ENCODE peak calls at places on chromosome 5, in four cellular contexts. W is T-helper 17 cell, P is T-helper 2 cell, D is HS-27A. A is an unnamed sample.

GRCh38 chr5:181229996-181230395 is 6.9 kb downstream of the TRIM41 start:
- DNase-seq in W (no peak), P (no peak), D (no peak), A (no peak)

GRCh38 chr5:77138981-77139380 is 51.9 kb upstream of the ZBED3 start:
- DNase-seq in D (no peak), P (no peak), W (no peak), A (no peak)

GRCh38 chr5:29367176-29367833 is 1826.2 kb upstream of the CDH6 start:
- DNase-seq in P (no peak), W (no peak), D (no peak), A (no peak)

GRCh38 chr5:61809651-61810050 is 477.6 kb downstream of the ZSWIM6 start:
- DNase-seq in D (no peak), W (no peak), P (no peak), A (no peak)

GRCh38 chr5:165559645-165560044 is 2054.2 kb downstream of the MAT2B start:
- DNase-seq in D (no peak), W (no peak), P (no peak), A (no peak)

GRCh38 chr5:181204561-181205401 is at the start of gene TRIM7:
- DNase-seq in P (no peak), W (no peak), D (no peak), A (no peak)

GRCh38 chr5:59917121-59917520 is 23.6 kb upstream of the PDE4D start:
- DNase-seq in D (no peak), W (no peak), P (no peak), A (no peak)

GRCh38 chr5:81097733-81098132 is 135.4 kb upstream of the CKMT2 start:
- DNase-seq in P (no peak), D (no peak), W (no peak), A (no peak)

GRCh38 chr5:140113180-140113698 is 670 bp upstream of the PURA start:
- DNase-seq in P (peak; percentile 33), D (no peak), W (peak; percentile 17), A (no peak)

GRCh38 chr5:153619706-153620105 is 129.2 kb downstream of the GRIA1 start:
- DNase-seq in D (no peak), W (no peak), P (no peak), A (no peak)

GRCh38 chr5:150503977-150504620 is 3.8 kb upstream of the NDST1 start:
- DNase-seq in P (no peak), D (no peak), W (no peak), A (no peak)

GRCh38 chr5:92552206-92553160 is 1028.5 kb downstream of the NR2F1-AS1 start:
- DNase-seq in W (no peak), D (peak; percentile 72), P (no peak), A (peak; percentile 44)

GRCh38 chr5:87825583-87825982 is 412.9 kb upstream of the CCNH start:
- DNase-seq in W (no peak), D (no peak), P (no peak), A (no peak)

GRCh38 chr5:138975098-138975847 is 100.1 kb upstream of the LRRTM2 start:
- DNase-seq in D (no peak), W (no peak), P (no peak), A (no peak)

GRCh38 chr5:115355095-115355494 is 58.6 kb upstream of the CCDC112 start:
- DNase-seq in W (no peak), P (no peak), D (no peak), A (no peak)

GRCh38 chr5:53913941-53914340 is 353.5 kb downstream of the NDUFS4 start:
- DNase-seq in P (no peak), D (no peak), W (no peak), A (no peak)

GRCh38 chr5:16902846-16903245 is 33.2 kb downstream of the MYO10 start:
- DNase-seq in W (no peak), D (no peak), P (no peak), A (no peak)

GRCh38 chr5:131304414-131304813 is 40.6 kb downstream of the CDC42SE2 start:
- DNase-seq in P (no peak), D (no peak), W (no peak), A (no peak)